ENCODE peak calls at places on chromosomes 16 and 17, in eight cellular contexts. One of them, this sample, is unnamed.

GRCh38 chr16:49560018-49560830 is 186.6 kb downstream of the C16orf78 start:
- DNase-seq in psoas muscle: peak
- DNase-seq in coronary artery: no peak
- DNase-seq in mucosa of descending colon: no peak
- DNase-seq in tibial artery: no peak
- DNase-seq in lung: no peak
- DNase-seq in spleen: no peak
- DNase-seq in fibroblast of lung: peak
- DNase-seq in this sample: no peak

GRCh38 chr16:27216297-27216885 is 13.1 kb downstream of the KDM8 start:
- DNase-seq in psoas muscle: no peak
- DNase-seq in coronary artery: no peak
- DNase-seq in mucosa of descending colon: no peak
- DNase-seq in tibial artery: no peak
- DNase-seq in lung: no peak
- DNase-seq in spleen: no peak
- DNase-seq in fibroblast of lung: no peak
- DNase-seq in this sample: no peak

GRCh38 chr16:80984124-80984892 is 22.4 kb downstream of the CMC2 start:
- DNase-seq in psoas muscle: no peak
- DNase-seq in coronary artery: no peak
- DNase-seq in mucosa of descending colon: no peak
- DNase-seq in tibial artery: no peak
- DNase-seq in lung: no peak
- DNase-seq in spleen: no peak
- DNase-seq in fibroblast of lung: no peak
- DNase-seq in this sample: no peak

GRCh38 chr17:21243516-21244303 is 9.5 kb downstream of the NATD1 start:
- DNase-seq in psoas muscle: no peak
- DNase-seq in coronary artery: no peak
- DNase-seq in mucosa of descending colon: no peak
- DNase-seq in tibial artery: no peak
- DNase-seq in lung: no peak
- DNase-seq in spleen: no peak
- DNase-seq in fibroblast of lung: no peak
- DNase-seq in this sample: no peak

GRCh38 chr16:25051446-25052160 is 36.4 kb upstream of the ARHGAP17 start:
- DNase-seq in psoas muscle: no peak
- DNase-seq in coronary artery: no peak
- DNase-seq in mucosa of descending colon: no peak
- DNase-seq in tibial artery: no peak
- DNase-seq in lung: no peak
- DNase-seq in spleen: no peak
- DNase-seq in fibroblast of lung: peak
- DNase-seq in this sample: no peak

GRCh38 chr17:57399690-57400089 is 143.4 kb downstream of the MSI2 start:
- DNase-seq in psoas muscle: no peak
- DNase-seq in coronary artery: no peak
- DNase-seq in mucosa of descending colon: no peak
- DNase-seq in tibial artery: no peak
- DNase-seq in lung: no peak
- DNase-seq in spleen: no peak
- DNase-seq in fibroblast of lung: no peak
- DNase-seq in this sample: no peak

GRCh38 chr16:69727916-69728270 is 1.5 kb upstream of the NQO1 start:
- DNase-seq in psoas muscle: no peak
- DNase-seq in coronary artery: no peak
- DNase-seq in mucosa of descending colon: no peak
- DNase-seq in tibial artery: no peak
- DNase-seq in lung: peak
- DNase-seq in spleen: peak
- DNase-seq in fibroblast of lung: no peak
- DNase-seq in this sample: no peak

GRCh38 chr17:80008383-80008840 is 27.3 kb downstream of the TBC1D16 start:
- DNase-seq in psoas muscle: peak
- DNase-seq in coronary artery: no peak
- DNase-seq in mucosa of descending colon: peak
- DNase-seq in tibial artery: peak
- DNase-seq in lung: peak
- DNase-seq in spleen: peak
- DNase-seq in fibroblast of lung: peak
- DNase-seq in this sample: no peak

GRCh38 chr17:7374353-7374752 is 6.5 kb upstream of the TNK1 start:
- DNase-seq in psoas muscle: no peak
- DNase-seq in coronary artery: no peak
- DNase-seq in mucosa of descending colon: no peak
- DNase-seq in tibial artery: no peak
- DNase-seq in lung: no peak
- DNase-seq in spleen: no peak
- DNase-seq in fibroblast of lung: no peak
- DNase-seq in this sample: no peak

GRCh38 chr16:56281256-56281805 is 90.0 kb downstream of the GNAO1 start:
- DNase-seq in psoas muscle: no peak
- DNase-seq in coronary artery: no peak
- DNase-seq in mucosa of descending colon: no peak
- DNase-seq in tibial artery: no peak
- DNase-seq in lung: no peak
- DNase-seq in spleen: no peak
- DNase-seq in fibroblast of lung: no peak
- DNase-seq in this sample: no peak

GRCh38 chr16:29808219-29808900 is 2.0 kb downstream of the MAZ start:
- DNase-seq in psoas muscle: no peak
- DNase-seq in coronary artery: no peak
- DNase-seq in mucosa of descending colon: peak
- DNase-seq in tibial artery: peak
- DNase-seq in lung: no peak
- DNase-seq in spleen: peak
- DNase-seq in fibroblast of lung: no peak
- DNase-seq in this sample: no peak

GRCh38 chr16:87528690-87529579 is 36.1 kb upstream of the ZCCHC14 start:
- DNase-seq in psoas muscle: no peak
- DNase-seq in coronary artery: no peak
- DNase-seq in mucosa of descending colon: no peak
- DNase-seq in tibial artery: no peak
- DNase-seq in lung: no peak
- DNase-seq in spleen: no peak
- DNase-seq in fibroblast of lung: no peak
- DNase-seq in this sample: no peak

GRCh38 chr17:3919123-3919624 is 2.9 kb upstream of the P2RX1 start:
- DNase-seq in psoas muscle: no peak
- DNase-seq in coronary artery: peak
- DNase-seq in mucosa of descending colon: no peak
- DNase-seq in tibial artery: peak
- DNase-seq in lung: no peak
- DNase-seq in spleen: no peak
- DNase-seq in fibroblast of lung: no peak
- DNase-seq in this sample: no peak

GRCh38 chr16:61678182-61678581 is 358.1 kb downstream of the CDH8 start:
- DNase-seq in psoas muscle: no peak
- DNase-seq in coronary artery: no peak
- DNase-seq in mucosa of descending colon: no peak
- DNase-seq in tibial artery: no peak
- DNase-seq in lung: no peak
- DNase-seq in spleen: no peak
- DNase-seq in fibroblast of lung: no peak
- DNase-seq in this sample: no peak

GRCh38 chr17:76688165-76688622 is 22.6 kb downstream of the MXRA7 start:
- DNase-seq in psoas muscle: peak
- DNase-seq in coronary artery: no peak
- DNase-seq in mucosa of descending colon: peak
- DNase-seq in tibial artery: no peak
- DNase-seq in lung: no peak
- DNase-seq in spleen: no peak
- DNase-seq in fibroblast of lung: peak
- DNase-seq in this sample: no peak
- TF ChIP-seq CTCF in psoas muscle: no peak
- TF ChIP-seq CTCF in coronary artery: no peak
- TF ChIP-seq CTCF in mucosa of descending colon: no peak
- TF ChIP-seq CTCF in tibial artery: no peak
- TF ChIP-seq CTCF in lung: no peak
- TF ChIP-seq CTCF in spleen: no peak
- TF ChIP-seq CTCF in fibroblast of lung: no peak
- TF ChIP-seq CTCF in this sample: no peak

GRCh38 chr17:19744492-19744891 is 3.6 kb downstream of the ALDH3A1 start:
- DNase-seq in psoas muscle: peak
- DNase-seq in coronary artery: no peak
- DNase-seq in mucosa of descending colon: peak
- DNase-seq in tibial artery: no peak
- DNase-seq in lung: no peak
- DNase-seq in spleen: no peak
- DNase-seq in fibroblast of lung: no peak
- DNase-seq in this sample: no peak

GRCh38 chr17:19746517-19746916 is 1.6 kb downstream of the ALDH3A1 start:
- DNase-seq in psoas muscle: no peak
- DNase-seq in coronary artery: no peak
- DNase-seq in mucosa of descending colon: no peak
- DNase-seq in tibial artery: no peak
- DNase-seq in lung: no peak
- DNase-seq in spleen: no peak
- DNase-seq in fibroblast of lung: no peak
- DNase-seq in this sample: no peak

GRCh38 chr17:19743101-19744100 is 4.7 kb downstream of the ALDH3A1 start:
- DNase-seq in psoas muscle: no peak
- DNase-seq in coronary artery: no peak
- DNase-seq in mucosa of descending colon: peak
- DNase-seq in tibial artery: peak
- DNase-seq in lung: no peak
- DNase-seq in spleen: no peak
- DNase-seq in fibroblast of lung: no peak
- DNase-seq in this sample: no peak

GRCh38 chr17:19747159-19747719 is 859 bp downstream of the ALDH3A1 start:
- DNase-seq in psoas muscle: no peak
- DNase-seq in coronary artery: no peak
- DNase-seq in mucosa of descending colon: no peak
- DNase-seq in tibial artery: no peak
- DNase-seq in lung: no peak
- DNase-seq in spleen: no peak
- DNase-seq in fibroblast of lung: no peak
- DNase-seq in this sample: no peak

DNA sequence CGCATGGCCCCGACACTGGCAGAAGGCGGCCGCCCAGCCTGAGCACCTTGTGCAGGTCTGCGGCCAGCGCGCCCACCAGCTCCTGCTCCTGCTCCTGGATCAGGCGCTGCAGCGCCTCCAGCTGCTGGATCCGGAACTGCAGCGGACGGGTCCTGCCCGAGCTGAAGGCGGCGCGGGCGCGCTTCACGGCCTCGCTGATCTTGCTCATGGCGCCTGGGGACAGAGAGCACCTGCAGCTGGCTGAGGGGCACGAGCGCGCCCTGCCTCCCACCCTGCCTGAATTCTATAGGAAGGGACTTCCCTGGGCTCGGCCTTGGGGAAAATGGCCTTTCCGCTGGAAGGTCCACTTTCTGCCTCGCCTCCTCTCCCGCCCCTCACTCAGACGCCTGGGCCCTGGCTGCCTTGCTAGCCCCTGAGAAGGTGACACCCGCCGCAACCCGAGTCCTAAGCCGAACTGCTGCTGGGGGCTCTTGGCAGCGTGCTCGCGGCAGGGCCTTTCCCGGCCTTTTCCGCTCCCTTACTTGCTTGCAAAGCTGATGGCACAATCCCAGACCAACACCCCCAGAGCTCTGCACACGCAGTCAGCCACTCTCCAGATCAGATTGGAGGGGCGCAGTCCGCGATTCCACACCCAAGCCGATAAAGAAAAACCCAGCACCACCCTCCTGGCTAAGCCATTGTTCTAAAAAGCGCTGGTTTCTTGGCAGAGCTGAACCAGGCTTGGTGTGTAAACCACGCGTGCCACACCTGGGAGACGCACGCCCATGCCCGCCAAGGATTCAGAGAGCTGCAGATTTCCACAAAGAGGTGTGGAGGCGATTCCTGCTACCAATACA is 3.0 kb downstream of the ALDH3A1 start:
- DNase-seq in psoas muscle: peak
- DNase-seq in coronary artery: peak
- DNase-seq in mucosa of descending colon: peak
- DNase-seq in tibial artery: peak
- DNase-seq in lung: peak
- DNase-seq in spleen: peak
- DNase-seq in fibroblast of lung: peak
- DNase-seq in this sample: no peak
- H3K4me3 ChIP-seq in psoas muscle: peak
- H3K4me3 ChIP-seq in coronary artery: peak
- H3K4me3 ChIP-seq in mucosa of descending colon: no peak
- H3K4me3 ChIP-seq in tibial artery: peak
- H3K4me3 ChIP-seq in lung: peak
- H3K4me3 ChIP-seq in spleen: peak
- H3K4me3 ChIP-seq in fibroblast of lung: no peak
- H3K4me3 ChIP-seq in this sample: no peak

DNA sequence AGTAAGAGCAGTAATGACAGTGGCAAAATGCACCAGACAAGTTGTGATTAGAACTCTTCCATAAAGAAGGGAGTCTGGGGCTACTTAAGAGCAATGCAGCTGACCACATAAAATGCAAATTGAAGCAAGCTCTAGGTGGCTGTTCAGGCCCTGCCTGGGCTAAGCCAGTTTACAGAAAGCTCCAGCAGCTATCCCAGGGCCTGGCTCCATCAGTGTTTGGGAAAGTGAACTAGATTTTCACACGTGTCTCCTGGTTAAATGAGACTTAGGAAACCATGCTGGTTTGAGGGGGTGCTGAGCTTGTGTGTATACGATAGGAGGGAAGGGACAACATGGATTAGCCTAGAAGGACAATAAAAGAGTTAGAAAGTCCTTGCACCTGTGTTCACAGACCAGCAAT is 2.2 kb upstream of the MAP2K6 start:
- DNase-seq in psoas muscle: no peak
- DNase-seq in coronary artery: no peak
- DNase-seq in mucosa of descending colon: no peak
- DNase-seq in tibial artery: no peak
- DNase-seq in lung: no peak
- DNase-seq in spleen: no peak
- DNase-seq in fibroblast of lung: no peak
- DNase-seq in this sample: no peak
- TF ChIP-seq CTCF in psoas muscle: no peak
- TF ChIP-seq CTCF in coronary artery: no peak
- TF ChIP-seq CTCF in mucosa of descending colon: no peak
- TF ChIP-seq CTCF in tibial artery: no peak
- TF ChIP-seq CTCF in lung: no peak
- TF ChIP-seq CTCF in spleen: no peak
- TF ChIP-seq CTCF in fibroblast of lung: no peak
- TF ChIP-seq CTCF in this sample: no peak

GRCh38 chr16:3076577-3076976 is 11.1 kb downstream of the IL32 start:
- DNase-seq in psoas muscle: no peak
- DNase-seq in coronary artery: no peak
- DNase-seq in mucosa of descending colon: peak
- DNase-seq in tibial artery: no peak
- DNase-seq in lung: no peak
- DNase-seq in spleen: peak
- DNase-seq in fibroblast of lung: no peak
- DNase-seq in this sample: no peak
- H3K4me3 ChIP-seq in psoas muscle: no peak
- H3K4me3 ChIP-seq in coronary artery: no peak
- H3K4me3 ChIP-seq in mucosa of descending colon: no peak
- H3K4me3 ChIP-seq in tibial artery: no peak
- H3K4me3 ChIP-seq in lung: no peak
- H3K4me3 ChIP-seq in spleen: no peak
- H3K4me3 ChIP-seq in fibroblast of lung: no peak
- H3K4me3 ChIP-seq in this sample: no peak

This sample was measured in HFF-Myc.